ENCODE peak calls at places on chromosomes 13 and 19, in five cellular contexts. G is K562, T is SK-N-SH, C is H1, H is GM12878. N is an unnamed sample.

GRCh38 chr19:11138659-11139526 is 16.7 kb downstream of the SPC24 start:
- DNase-seq in T (peak; percentile 61), H (no peak), C (no peak), G (peak; percentile 30), N (peak; percentile 54)

GRCh38 chr13:41216160-41216559 is 21.8 kb upstream of the KBTBD7 start:
- DNase-seq in T (no peak), G (no peak), C (no peak), H (no peak), N (peak; percentile 16)

GRCh38 chr19:38975214-38975860 is at the start of gene FBXO17:
- DNase-seq in T (peak; percentile 90), H (no peak), C (no peak), G (peak; percentile 91), N (peak; percentile 47)

GRCh38 chr19:49222011-49222410 is 64.4 kb downstream of the TRPM4 start:
- DNase-seq in C (no peak), H (no peak), G (peak; percentile 23), T (no peak), N (no peak)

GRCh38 chr19:18969953-18970659 is 29.1 kb upstream of the HOMER3 start:
- DNase-seq in G (no peak), C (no peak), H (no peak), T (no peak), N (no peak)

GRCh38 chr13:98252931-98253470 is 75.9 kb upstream of the RNF113B start:
- DNase-seq in T (no peak), G (no peak), H (no peak), C (no peak), N (peak; percentile 49)

GRCh38 chr19:42850981-42851717 is 28.4 kb downstream of the PSG1 start:
- DNase-seq in T (no peak), G (no peak), H (no peak), C (no peak), N (peak; percentile 15)

GRCh38 chr19:49106648-49107135 is 7.5 kb upstream of the LIN7B start:
- DNase-seq in H (no peak), C (no peak), G (no peak), T (peak; percentile 80), N (peak; percentile 59)

GRCh38 chr13:110124201-110124600 is 182.8 kb downstream of the COL4A1 start:
- DNase-seq in H (no peak), T (no peak), G (no peak), C (no peak), N (no peak)

GRCh38 chr19:36209372-36209771 is 5.1 kb downstream of the ZNF565 start:
- DNase-seq in T (no peak), G (no peak), C (no peak), H (no peak), N (no peak)

GRCh38 chr13:58097831-58098230 is 466.3 kb downstream of the PCDH17 start:
- DNase-seq in G (no peak), T (no peak), C (no peak), H (no peak), N (no peak)

GRCh38 chr19:17966497-17967257 is at the start of gene KCNN1:
- DNase-seq in T (peak; percentile 98), H (no peak), G (peak; percentile 99), C (no peak), N (no peak)

GRCh38 chr19:55490478-55491436 is 2.5 kb downstream of the SSC5D start:
- DNase-seq in H (no peak), C (no peak), T (no peak), G (no peak), N (no peak)

GRCh38 chr13:31064636-31065035 is 97.1 kb downstream of the HSPH1 start:
- DNase-seq in G (no peak), T (no peak), H (no peak), C (no peak), N (no peak)

GRCh38 chr13:51727634-51728274 is 76.2 kb downstream of the DHRS12 start:
- DNase-seq in H (no peak), T (no peak), G (no peak), C (no peak), N (no peak)

GRCh38 chr13:25770601-25771000 is 281.2 kb downstream of the SHISA2 start:
- DNase-seq in T (no peak), G (no peak), H (no peak), C (no peak), N (no peak)

GRCh38 chr13:21749410-21749809 is 78.5 kb downstream of the FGF9 start:
- DNase-seq in T (no peak), H (no peak), C (no peak), G (no peak), N (peak; percentile 32)

GRCh38 chr19:7729831-7730285 is 2.1 kb downstream of the CLEC4G start:
- DNase-seq in H (no peak), C (no peak), T (no peak), G (no peak), N (no peak)

GRCh38 chr13:49020940-49021548 is 45.3 kb downstream of the FNDC3A start:
- DNase-seq in C (peak; percentile 19), T (no peak), G (no peak), H (no peak), N (no peak)

GRCh38 chr19:47158879-47159509 is 28.4 kb downstream of the SAE1 start:
- DNase-seq in T (no peak), H (no peak), C (no peak), G (no peak), N (no peak)

GRCh38 chr19:44777715-44778347 is at the start of gene CBLC:
- DNase-seq in C (peak; percentile 84), T (peak; percentile 49), H (no peak), G (peak; percentile 87), N (peak; percentile 68)

GRCh38 chr13:42272776-42273175 is 824 bp downstream of the AKAP11 start:
- DNase-seq in H (no peak), G (no peak), T (no peak), C (no peak), N (no peak)

GRCh38 chr19:2325261-2326046 is 2.9 kb downstream of the LSM7 start:
- DNase-seq in T (no peak), C (no peak), H (no peak), G (no peak), N (no peak)
- TF ChIP-seq GABPA in T (no peak), C (no peak), H (no peak), G (no peak), N (no peak)

GRCh38 chr19:1267441-1268391 is 1.4 kb upstream of the CIRBP start:
- DNase-seq in T (no peak), H (no peak), G (no peak), C (no peak), N (no peak)
- TF ChIP-seq USF2 in T (no peak), H (no peak), G (no peak), C (no peak), N (no peak)

DNA sequence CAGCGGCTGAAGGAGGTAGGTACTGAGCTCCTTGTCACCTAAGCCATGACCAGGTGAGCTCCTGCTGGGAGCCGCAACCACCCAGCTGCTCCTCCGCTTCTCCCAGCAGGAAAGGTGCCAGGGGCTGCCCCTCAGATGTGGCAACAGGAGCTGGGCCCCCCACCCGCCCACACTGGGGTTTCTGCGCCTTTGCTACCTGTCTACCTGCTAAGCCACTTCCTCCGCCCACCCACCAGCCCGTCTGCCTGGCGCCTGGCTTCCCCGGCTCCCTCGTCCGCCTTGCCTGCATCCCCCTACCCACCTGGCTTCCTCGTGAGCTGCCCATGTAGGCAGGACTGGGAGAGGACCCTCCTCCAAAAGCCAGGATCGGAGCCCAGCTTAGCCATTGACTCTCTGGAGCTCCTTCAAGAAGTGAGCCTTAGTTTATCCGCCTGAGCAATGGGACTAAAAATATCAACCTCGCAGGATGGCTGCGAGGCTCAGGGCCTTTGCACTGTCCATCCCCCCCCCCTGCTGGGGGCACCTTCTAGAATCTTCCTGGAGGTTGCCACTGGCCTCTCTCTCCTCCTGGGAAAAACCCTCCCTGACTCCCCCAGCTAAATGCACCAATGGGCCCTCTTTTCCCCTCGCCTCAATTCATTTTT is 55.8 kb upstream of the KLF2 start:
- DNase-seq in H (no peak), G (no peak), T (no peak), C (no peak), N (no peak)
- TF ChIP-seq GABPA in H (no peak), G (no peak), T (no peak), C (no peak), N (no peak)

GRCh38 chr19:6220385-6221191 is 59.2 kb downstream of the MLLT1 start:
- DNase-seq in H (no peak), T (no peak), C (no peak), G (no peak), N (no peak)
- TF ChIP-seq USF2 in H (no peak), T (no peak), C (no peak), G (no peak), N (no peak)

GRCh38 chr19:56969726-56970125 is 129.2 kb upstream of the PEG3 start:
- DNase-seq in T (no peak), G (no peak), C (no peak), H (no peak), N (no peak)

GRCh38 chr19:56971230-56971629 is 130.7 kb upstream of the PEG3 start:
- DNase-seq in G (no peak), H (no peak), C (no peak), T (no peak), N (no peak)

GRCh38 chr19:56966697-56967299 is 126.3 kb upstream of the PEG3 start:
- DNase-seq in T (no peak), C (no peak), G (no peak), H (no peak), N (no peak)

GRCh38 chr19:56964526-56964925 is 124.0 kb upstream of the PEG3 start:
- DNase-seq in C (no peak), G (no peak), H (no peak), T (no peak), N (no peak)

DNA sequence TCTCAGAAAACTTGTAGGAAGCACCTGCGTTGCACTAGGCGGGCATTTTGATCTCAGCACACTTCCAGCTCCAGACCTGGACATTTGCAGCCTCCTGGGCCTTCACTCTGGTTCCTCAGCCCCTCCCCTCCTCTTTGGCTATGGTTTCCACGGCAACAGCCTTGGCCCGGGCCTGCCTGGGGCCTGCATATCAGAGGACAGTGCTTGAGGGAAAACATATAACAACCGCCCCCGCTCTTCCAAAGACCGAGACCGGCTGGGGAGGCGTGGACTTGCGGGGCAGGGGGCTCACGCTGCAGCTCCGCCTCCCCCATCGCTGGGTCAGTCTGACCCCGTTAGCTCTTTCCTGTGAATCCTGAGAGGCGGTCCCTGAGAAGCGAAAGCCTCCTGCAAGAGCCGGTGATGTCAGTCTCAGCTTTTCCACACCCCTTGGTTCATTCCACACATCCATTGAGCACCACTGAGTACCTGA is 125.7 kb upstream of the PEG3 start:
- DNase-seq in H (no peak), C (no peak), G (no peak), T (peak; percentile 29), N (peak; percentile 75)
- TF ChIP-seq GABPA in H (no peak), C (no peak), G (no peak), T (no peak), N (no peak)

GRCh38 chr13:32881792-32882175 is 134.4 kb upstream of the KL start:
- DNase-seq in G (no peak), H (no peak), T (no peak), C (no peak), N (no peak)
- TF ChIP-seq USF2 in G (no peak), H (no peak), T (no peak), C (no peak), N (no peak)

DNA sequence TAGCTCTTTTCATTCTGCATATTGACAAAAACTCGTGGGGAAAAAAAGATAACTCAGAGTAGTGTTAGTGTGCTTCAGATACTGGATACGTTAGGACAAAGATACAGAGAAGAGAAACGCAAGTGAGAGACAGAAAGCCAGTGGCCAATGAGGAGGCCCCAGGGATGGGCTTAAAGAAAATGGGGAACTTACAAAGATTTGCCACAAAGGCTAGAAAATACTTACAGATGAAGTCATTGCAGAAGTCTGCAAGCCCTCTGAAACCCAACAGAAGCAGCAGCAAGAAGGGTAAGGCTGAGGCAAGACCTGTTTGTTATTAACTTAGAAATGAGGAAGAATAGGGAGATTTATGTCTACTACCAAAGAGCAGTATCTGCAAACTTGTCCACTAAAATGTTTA is 192.5 kb upstream of the MIR17HG start:
- DNase-seq in H (no peak), C (no peak), G (no peak), T (no peak), N (no peak)
- TF ChIP-seq GABPA in H (no peak), C (no peak), G (no peak), T (no peak), N (no peak)

N was measured in HepG2.